ENCODE peak calls at places on chromosomes 16 and 17, in eight cellular contexts. K, T, I, L, E, B, A and D are unnamed samples.

GRCh38 chr17:15501282-15501681 is 33.9 kb upstream of the CDRT4 start:
- DNase-seq in K (no peak), T (no peak), I (no peak), L (no peak), E (no peak), B (no peak), A (no peak), D (no peak)

GRCh38 chr17:59533694-59534093 is 31.7 kb upstream of the DHX40 start:
- DNase-seq in K (no peak), T (no peak), I (no peak), L (no peak), E (no peak), B (no peak), A (no peak), D (no peak)

GRCh38 chr16:26963109-26963508 is 103.6 kb upstream of the C16orf82 start:
- DNase-seq in K (no peak), T (no peak), I (peak), L (no peak), E (peak), B (peak), A (no peak), D (no peak)

GRCh38 chr16:3961449-3961849 is 80.9 kb upstream of the CREBBP start:
- DNase-seq in K (no peak), T (no peak), I (peak), L (no peak), E (peak), B (peak), A (no peak), D (no peak)

GRCh38 chr17:70584255-70584654 is 414.9 kb downstream of the KCNJ2 start:
- DNase-seq in K (no peak), T (no peak), I (no peak), L (no peak), E (no peak), B (no peak), A (no peak), D (no peak)

GRCh38 chr17:15260376-15261062 is 4.6 kb downstream of the PMP22 start:
- DNase-seq in K (peak), T (peak), I (peak), L (no peak), E (peak), B (peak), A (peak), D (peak)

GRCh38 chr16:12395266-12395665 is 408.4 kb downstream of the CPPED1 start:
- DNase-seq in K (no peak), T (no peak), I (no peak), L (no peak), E (no peak), B (no peak), A (no peak), D (peak)

GRCh38 chr16:49750341-49751011 is 105.4 kb downstream of the ZNF423 start:
- DNase-seq in K (no peak), T (no peak), I (peak), L (no peak), E (no peak), B (no peak), A (no peak), D (no peak)

GRCh38 chr16:29198231-29198630 is 208.3 kb downstream of the NPIPB11 start:
- DNase-seq in K (no peak), T (no peak), I (no peak), L (no peak), E (no peak), B (no peak), A (no peak), D (no peak)

GRCh38 chr16:23518435-23518891 is 8.2 kb upstream of the GGA2 start:
- DNase-seq in K (no peak), T (no peak), I (no peak), L (no peak), E (peak), B (no peak), A (no peak), D (no peak)

DNA sequence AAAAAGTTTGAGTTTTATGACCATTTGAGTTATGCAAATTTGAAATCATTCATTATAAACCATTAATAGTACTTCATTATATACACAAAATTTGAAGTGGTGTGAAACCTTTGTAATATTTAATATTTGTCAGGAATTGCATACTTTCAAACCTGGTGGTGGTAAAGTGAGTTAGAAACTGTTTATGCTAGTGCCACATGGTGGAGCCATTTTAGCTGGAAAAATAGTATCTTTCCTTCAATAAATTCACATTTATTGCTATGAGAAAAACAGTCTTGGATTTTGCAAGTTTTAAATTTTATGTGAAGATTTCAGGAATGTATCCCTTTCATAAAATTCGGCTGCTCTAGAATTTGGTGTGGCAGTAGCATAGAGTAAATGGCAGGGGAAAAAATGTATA is 7.3 kb upstream of the BLMH start:
- DNase-seq in K (no peak), T (no peak), I (peak), L (no peak), E (peak), B (no peak), A (no peak), D (peak)
- TF ChIP-seq CTCF in K (peak), T (no peak), I (peak), L (peak), E (peak), B (peak), A (peak), D (peak)

GRCh38 chr17:79728169-79728907 is 2.4 kb upstream of the ENPP7 start:
- DNase-seq in K (peak), T (peak), I (peak), L (peak), E (peak), B (peak), A (peak), D (peak)

GRCh38 chr17:79730437-79730768 is 340 bp upstream of the ENPP7 start:
- DNase-seq in K (no peak), T (no peak), I (no peak), L (no peak), E (no peak), B (no peak), A (no peak), D (no peak)

GRCh38 chr17:79730769-79731483 is at the start of gene ENPP7:
- DNase-seq in K (no peak), T (no peak), I (no peak), L (no peak), E (no peak), B (no peak), A (peak), D (no peak)

GRCh38 chr17:79729761-79730160 is 982 bp upstream of the ENPP7 start:
- DNase-seq in K (no peak), T (no peak), I (no peak), L (no peak), E (no peak), B (no peak), A (no peak), D (no peak)

GRCh38 chr17:79728908-79729471 is 1.8 kb upstream of the ENPP7 start:
- DNase-seq in K (no peak), T (no peak), I (no peak), L (no peak), E (no peak), B (no peak), A (peak), D (no peak)
- H3K4me3 ChIP-seq in K (no peak), T (peak), I (no peak), L (no peak), E (no peak), B (no peak), A (peak), D (no peak)

GRCh38 chr17:81511800-81512559 is 619 bp downstream of the ACTG1 start:
- DNase-seq in K (no peak), T (no peak), I (no peak), L (peak), E (peak), B (no peak), A (peak), D (no peak)
- TF ChIP-seq CTCF in K (no peak), T (no peak), I (no peak), L (no peak), E (no peak), B (no peak), A (no peak), D (no peak)

DNA sequence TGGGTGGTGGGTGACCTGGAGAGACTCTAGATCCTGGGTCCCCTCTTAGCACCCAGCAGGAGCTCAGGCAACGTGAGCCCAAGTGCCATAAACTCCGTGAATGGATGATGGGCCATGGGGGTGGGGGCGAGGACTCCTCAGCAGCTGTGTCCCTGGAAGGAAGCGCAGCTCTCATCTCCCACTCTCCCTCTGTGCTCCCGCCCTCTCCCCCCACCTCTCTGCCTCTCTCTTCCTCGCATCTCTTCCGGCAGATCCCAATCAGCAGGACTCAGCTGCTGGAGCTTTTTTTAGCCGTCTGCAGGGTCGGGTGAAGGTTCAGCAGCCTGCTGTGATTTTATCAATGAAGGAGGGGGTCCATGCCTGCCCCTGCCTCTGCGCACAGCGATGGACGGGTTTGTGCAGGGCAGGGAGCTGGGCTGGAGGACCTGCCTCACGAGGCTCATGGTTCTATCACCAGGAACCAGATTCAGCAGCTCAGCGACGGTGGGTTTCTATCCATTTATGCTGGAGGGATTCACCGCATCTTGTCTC is 8.3 kb downstream of the CCR7 start:
- DNase-seq in K (no peak), T (peak), I (no peak), L (no peak), E (peak), B (no peak), A (peak), D (no peak)
- H3K4me3 ChIP-seq in K (no peak), T (peak), I (no peak), L (no peak), E (no peak), B (no peak), A (no peak), D (no peak)

GRCh38 chr17:50620848-50621247 is 13.8 kb upstream of the ABCC3 start:
- DNase-seq in K (no peak), T (no peak), I (no peak), L (no peak), E (no peak), B (peak), A (no peak), D (no peak)
- TF ChIP-seq CTCF in K (peak), T (no peak), I (no peak), L (no peak), E (peak), B (peak), A (no peak), D (no peak)

DNA sequence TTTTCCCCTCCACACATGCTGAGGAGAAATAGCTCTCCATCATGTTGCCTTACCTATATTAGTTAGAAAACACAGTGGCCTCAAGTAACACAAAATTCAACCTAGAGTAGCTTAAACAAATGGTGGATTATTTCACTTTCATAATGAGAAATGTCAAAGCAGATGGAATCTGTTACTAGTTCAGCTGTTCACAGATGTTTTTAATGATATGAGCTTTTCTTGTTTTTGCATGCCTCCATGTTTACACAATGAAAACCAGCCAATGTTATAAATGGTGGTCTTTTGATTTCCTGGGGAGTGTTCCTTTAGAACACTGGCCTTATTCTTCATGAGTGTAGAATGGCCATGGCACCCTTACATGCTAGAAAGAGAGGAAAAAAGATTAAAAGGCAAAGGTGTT is 968.4 kb upstream of the GOT2 start:
- DNase-seq in K (no peak), T (no peak), I (no peak), L (no peak), E (no peak), B (no peak), A (no peak), D (no peak)
- H3K4me3 ChIP-seq in K (no peak), T (no peak), I (no peak), L (no peak), E (no peak), B (no peak), A (no peak), D (no peak)

DNA sequence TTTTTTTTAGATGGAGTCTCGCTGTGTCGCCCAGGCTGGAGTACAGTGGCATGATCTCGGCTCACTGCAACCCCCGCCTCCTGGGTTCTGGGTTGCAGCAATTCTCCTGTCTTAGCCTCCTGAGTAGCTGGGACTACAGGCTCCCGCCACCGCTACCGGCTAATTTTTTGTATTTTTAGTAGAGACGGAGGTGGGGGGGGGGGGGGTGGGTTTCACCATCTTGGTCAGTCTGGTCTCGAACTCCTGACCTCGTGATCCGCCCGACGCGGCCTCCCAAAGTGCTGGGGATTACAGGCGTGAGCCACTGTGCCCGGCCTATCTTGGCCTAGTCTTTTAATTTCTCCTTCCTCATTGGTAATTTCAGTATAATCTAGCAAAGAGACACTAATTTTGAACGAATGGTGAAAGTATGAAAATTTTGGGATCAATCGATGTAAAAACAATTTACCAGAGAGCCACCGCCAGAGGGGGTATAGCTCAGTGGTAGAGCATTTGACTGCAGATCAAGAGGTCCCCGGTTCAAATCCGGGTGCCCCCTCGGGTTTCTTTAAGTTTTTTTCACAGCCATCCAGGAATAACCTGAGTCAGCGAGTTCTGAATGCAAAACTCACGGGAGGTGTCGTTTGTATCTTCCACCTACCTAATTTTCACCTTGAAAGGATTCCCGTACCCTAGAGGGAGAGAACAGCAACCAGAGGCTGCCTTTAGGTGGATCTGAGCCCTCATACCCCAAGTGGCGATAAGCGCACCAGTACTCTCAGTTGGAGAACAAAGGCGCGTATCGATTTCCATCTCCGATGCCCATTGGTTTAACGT is 2.5 kb upstream of the LASP1 start:
- DNase-seq in K (no peak), T (peak), I (peak), L (no peak), E (peak), B (peak), A (no peak), D (peak)
- TF ChIP-seq CTCF in K (peak), T (peak), I (peak), L (no peak), E (peak), B (peak), A (peak), D (peak)

DNA sequence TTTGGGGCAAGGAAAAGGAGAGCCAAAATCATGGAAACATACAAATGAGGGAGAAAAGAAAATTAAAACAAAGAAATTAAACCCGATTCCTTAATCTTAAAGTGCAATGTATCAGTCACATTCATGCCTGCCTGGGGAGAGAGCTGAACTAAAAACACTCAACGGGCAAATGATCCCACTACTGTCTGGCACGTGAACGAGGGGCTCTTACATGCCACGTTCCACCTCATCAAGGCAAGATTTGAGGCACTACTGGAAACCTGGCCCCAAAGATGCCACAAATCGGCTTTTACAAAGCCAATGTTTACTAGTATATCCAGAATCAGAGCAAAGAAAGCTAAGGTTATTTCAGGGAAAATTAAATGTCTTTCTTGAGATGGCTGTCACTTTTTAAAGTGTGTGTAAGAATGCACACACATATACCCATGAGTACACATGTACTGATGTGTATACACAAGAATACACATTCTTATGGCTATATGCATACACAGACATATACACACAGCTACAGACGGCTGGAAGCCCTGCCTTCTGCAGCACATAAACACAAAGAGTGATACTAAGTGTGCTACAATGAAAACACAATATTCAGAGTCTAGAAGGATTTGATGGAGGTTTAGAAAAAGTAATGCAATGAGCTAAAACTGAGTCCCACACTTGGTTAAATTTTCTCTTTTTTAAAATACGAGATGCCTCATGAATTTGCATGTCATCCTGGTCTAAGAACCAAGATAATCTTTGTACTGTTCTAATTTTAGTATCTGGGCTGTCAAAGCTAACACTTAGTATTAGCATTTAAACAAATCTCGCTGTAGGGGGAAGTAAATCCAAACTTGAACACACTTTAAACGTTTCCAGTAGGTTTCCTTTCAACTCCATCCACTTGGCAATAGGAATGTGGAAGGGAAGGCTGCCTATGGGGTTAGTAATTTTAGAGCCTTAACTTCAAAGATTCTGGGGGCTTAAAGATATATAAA is 85.8 kb downstream of the CYTH1 start:
- DNase-seq in K (no peak), T (no peak), I (no peak), L (no peak), E (no peak), B (no peak), A (no peak), D (no peak)
- H3K4me3 ChIP-seq in K (no peak), T (no peak), I (no peak), L (no peak), E (no peak), B (no peak), A (no peak), D (no peak)

DNA sequence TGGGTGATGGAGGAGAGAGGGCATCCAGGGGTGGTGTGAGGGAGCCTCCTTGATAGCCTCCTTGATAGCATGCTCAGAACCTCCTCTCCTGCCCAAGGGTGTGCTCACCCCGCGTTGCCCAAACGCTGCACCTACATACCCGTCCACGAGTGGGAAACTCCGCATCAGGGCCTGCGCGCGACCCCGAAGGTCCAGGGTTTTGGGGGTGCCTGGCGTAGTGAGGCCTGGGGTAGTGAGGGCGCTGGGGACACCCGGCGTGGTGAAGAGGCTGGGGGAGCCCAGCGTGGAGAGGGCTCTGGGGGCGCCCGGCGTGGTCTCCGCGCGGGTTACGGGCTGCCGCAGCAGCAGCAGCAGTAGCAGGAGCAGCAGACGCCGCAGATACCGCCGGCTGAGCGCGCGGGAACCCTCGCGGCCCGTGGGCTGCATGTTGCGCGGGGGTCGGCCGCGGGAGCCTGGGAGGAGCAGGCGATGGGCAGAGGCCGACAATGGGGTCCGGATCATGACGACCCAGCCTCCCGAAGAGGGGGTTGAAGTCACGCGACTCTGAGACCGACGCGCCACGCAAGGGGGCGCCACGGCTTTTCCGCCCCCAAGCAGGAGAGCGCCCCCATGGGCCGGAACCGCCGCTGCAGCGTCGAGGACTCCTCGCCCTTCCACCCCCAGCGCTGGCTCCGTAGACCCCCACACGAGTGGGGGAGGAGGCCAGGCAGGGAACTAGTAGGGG is at the start of gene DPEP3:
- DNase-seq in K (no peak), T (no peak), I (no peak), L (no peak), E (no peak), B (no peak), A (no peak), D (no peak)
- TF ChIP-seq CTCF in K (no peak), T (no peak), I (peak), L (no peak), E (peak), B (peak), A (no peak), D (no peak)